ENCODE peak calls at places on chromosomes 1 and 21, in nine cellular contexts. F, S, Z, L, R, G, Y, D and I are unnamed samples. For H3K4me1, the result is how much of the 10 kb centered on the place peaks cover.

GRCh38 chr1:244653439-244654283 is 735 bp downstream of the DESI2 start:
- DNase-seq in F (no peak), S (peak), Z (no peak), L (no peak), R (no peak), G (peak), Y (peak), D (peak), I (no peak)

GRCh38 chr1:156281281-156282142 is 1.1 kb downstream of the SMG5 start:
- DNase-seq in F (no peak), S (peak), Z (peak), L (no peak), R (no peak), G (peak), Y (no peak), D (no peak), I (peak)

GRCh38 chr21:45954271-45954670 is 27.3 kb upstream of the COL6A1 start:
- DNase-seq in F (no peak), S (no peak), Z (no peak), L (peak), R (no peak), G (peak), Y (no peak), D (no peak), I (no peak)

GRCh38 chr1:48019714-48020315 is 22.6 kb upstream of the TRABD2B start:
- DNase-seq in F (no peak), S (peak), Z (no peak), L (no peak), R (peak), G (peak), Y (no peak), D (no peak), I (peak)

GRCh38 chr1:165207774-165208359 is 148.6 kb downstream of the LMX1A start:
- DNase-seq in F (no peak), S (no peak), Z (no peak), L (no peak), R (no peak), G (no peak), Y (no peak), D (no peak), I (no peak)

GRCh38 chr1:95265106-95265505 is 31.1 kb downstream of the RWDD3 start:
- DNase-seq in F (no peak), S (no peak), Z (no peak), L (no peak), R (no peak), G (no peak), Y (no peak), D (no peak), I (no peak)

GRCh38 chr21:43355925-43356289 is 71.0 kb downstream of the SIK1 start:
- DNase-seq in F (no peak), S (no peak), Z (no peak), L (no peak), R (no peak), G (no peak), Y (peak), D (no peak), I (no peak)

GRCh38 chr1:192524223-192524622 is 51.4 kb upstream of the RGS1 start:
- DNase-seq in F (no peak), S (no peak), Z (no peak), L (no peak), R (no peak), G (peak), Y (no peak), D (no peak), I (no peak)

GRCh38 chr21:34983680-34984086 is 65.4 kb downstream of the RUNX1 start:
- DNase-seq in F (no peak), S (no peak), Z (peak), L (no peak), R (no peak), G (peak), Y (no peak), D (no peak), I (no peak)

GRCh38 chr1:151945725-151946365 is 36.5 kb upstream of the THEM4 start:
- DNase-seq in F (peak), S (peak), Z (peak), L (peak), R (peak), G (peak), Y (peak), D (peak), I (peak)

GRCh38 chr1:151946366-151946764 is 37.1 kb upstream of the THEM4 start:
- DNase-seq in F (no peak), S (no peak), Z (peak), L (no peak), R (no peak), G (no peak), Y (no peak), D (peak), I (no peak)

GRCh38 chr1:151943591-151943990 is 34.3 kb upstream of the THEM4 start:
- DNase-seq in F (no peak), S (no peak), Z (no peak), L (no peak), R (no peak), G (no peak), Y (no peak), D (no peak), I (no peak)

GRCh38 chr1:151944110-151944858 is 35.0 kb upstream of the THEM4 start:
- DNase-seq in F (no peak), S (peak), Z (no peak), L (no peak), R (no peak), G (peak), Y (peak), D (peak), I (no peak)

GRCh38 chr1:151944859-151945575 is 35.7 kb upstream of the THEM4 start:
- DNase-seq in F (no peak), S (no peak), Z (no peak), L (no peak), R (no peak), G (no peak), Y (peak), D (peak), I (no peak)
- H3K4me3 ChIP-seq in F (no peak), S (no peak), Z (no peak), L (no peak), R (no peak), G (no peak), Y (no peak), D (peak), I (peak)

DNA sequence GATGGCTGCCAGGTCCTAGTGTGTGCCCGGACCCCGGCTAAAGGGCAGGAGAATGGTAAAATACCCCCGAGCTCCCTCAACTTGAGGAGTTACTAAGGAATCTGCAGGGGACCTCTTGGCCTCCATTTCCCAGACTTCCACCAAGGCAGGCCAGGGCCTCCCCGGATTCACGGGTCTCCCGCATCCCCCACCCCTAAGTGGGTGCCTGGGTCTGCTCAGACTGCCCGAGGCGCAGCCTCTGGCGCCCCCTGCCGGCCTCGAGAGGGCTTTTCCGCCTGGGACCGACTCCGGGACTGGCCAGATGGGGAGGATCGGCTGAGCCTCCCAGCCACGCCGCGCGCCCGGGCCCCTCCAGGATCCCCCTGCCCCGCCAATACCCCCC is 1.7 kb downstream of the PLEKHG5 start:
- DNase-seq in F (peak), S (peak), Z (peak), L (peak), R (no peak), G (peak), Y (peak), D (peak), I (peak)
- H3K27ac ChIP-seq in F (peak), S (peak), Z (peak), L (peak), R (peak), G (no peak), Y (peak), D (peak), I (peak)

DNA sequence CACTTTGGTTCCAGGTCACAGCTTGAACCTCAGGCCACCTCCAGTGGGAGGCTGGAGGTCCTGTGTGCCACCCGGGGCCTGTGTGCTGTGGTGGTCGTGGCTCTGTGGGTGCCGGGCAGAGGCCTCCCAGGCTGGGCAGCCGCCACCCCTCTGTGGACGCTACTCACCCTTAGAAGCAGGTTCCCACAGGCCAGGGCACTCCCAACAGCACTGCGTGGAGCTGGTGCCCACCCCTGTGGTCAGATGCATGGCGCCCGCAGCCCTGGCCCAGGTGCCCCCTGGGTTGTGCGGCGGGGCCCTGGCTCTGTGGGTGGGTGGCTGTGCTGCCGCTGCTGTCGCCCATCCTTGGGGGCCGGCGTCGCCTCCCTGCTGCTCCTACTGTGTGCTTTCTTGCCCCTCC is 39.7 kb downstream of the SKI start:
- DNase-seq in F (no peak), S (no peak), Z (no peak), L (no peak), R (no peak), G (no peak), Y (no peak), D (no peak), I (no peak)
- H3K4me1 ChIP-seq in F (half or more), S (under half), Z (half or more), L (half or more), R (under half), G (under half), Y (under half), D (under half), I (half or more)

GRCh38 chr1:92858564-92859399 is 26.9 kb downstream of the RPL5 start:
- DNase-seq in F (peak), S (peak), Z (peak), L (peak), R (peak), G (peak), Y (peak), D (peak), I (no peak)
- H3K4me3 ChIP-seq in F (peak), S (no peak), Z (peak), L (no peak), R (peak), G (no peak), Y (no peak), D (no peak), I (peak)